ENCODE peak calls at places on chromosomes 1 and 21, in nine cellular contexts. J is astrocyte of the spinal cord, A is neural progenitor cell, B is NCI-H1930, Q is D341Med, Z is suprapubic skin, P is HEK293T, I is C1 segment of cervical spinal cord, N is T-helper 22 cell. X is an unnamed sample.

GRCh38 chr1:109959974-109960744 is 24.4 kb upstream of the AHCYL1 start:
- DNase-seq in P (peak; percentile 53), Z (no peak), J (peak; percentile 80), N (no peak), A (peak; percentile 86), B (peak; percentile 78), I (no peak), Q (no peak), X (no peak)

GRCh38 chr1:202280595-202280994 is 61.1 kb downstream of the UBE2T start:
- DNase-seq in P (no peak), Q (no peak), B (no peak), Z (peak; percentile 50), A (no peak), N (no peak), J (no peak), I (no peak), X (no peak)

GRCh38 chr1:167043752-167044488 is 46.3 kb downstream of the GPA33 start:
- DNase-seq in Z (no peak), I (peak; percentile 36), N (peak; percentile 44), P (peak; percentile 89), Q (no peak), B (peak; percentile 51), A (no peak), J (peak; percentile 68), X (peak; percentile 52)

GRCh38 chr21:8989261-8989882 is 1532.0 kb upstream of the TPTE start:
- DNase-seq in P (no peak), Q (no peak), B (no peak), N (no peak), J (no peak), Z (no peak), I (no peak), A (no peak), X (no peak)

GRCh38 chr1:227891223-227891954 is 56.3 kb downstream of the WNT9A start:
- DNase-seq in Z (peak; percentile 48), B (no peak), J (no peak), N (no peak), I (no peak), A (no peak), P (no peak), Q (peak; percentile 27), X (no peak)

GRCh38 chr1:20584890-20585289 is 4.0 kb upstream of the CDA start:
- DNase-seq in N (no peak), P (no peak), A (no peak), B (no peak), Q (no peak), Z (no peak), J (peak; percentile 37), I (no peak), X (no peak)

GRCh38 chr1:205445653-205445955 is 10.2 kb downstream of the BLACAT1 start:
- DNase-seq in I (no peak), J (no peak), P (no peak), B (no peak), A (no peak), N (no peak), Q (no peak), Z (no peak), X (no peak)

GRCh38 chr1:77489910-77490309 is 192.5 kb downstream of the ZZZ3 start:
- DNase-seq in N (no peak), Q (no peak), A (no peak), B (no peak), Z (no peak), J (peak; percentile 64), P (no peak), I (no peak), X (no peak)

GRCh38 chr1:10242135-10242534 is 31.8 kb downstream of the KIF1B start:
- DNase-seq in Q (no peak), A (no peak), B (no peak), Z (no peak), J (no peak), I (no peak), P (no peak), N (no peak), X (no peak)

GRCh38 chr1:239426821-239427495 is 40.6 kb downstream of the CHRM3 start:
- DNase-seq in Q (no peak), Z (no peak), I (no peak), J (no peak), B (no peak), A (no peak), P (no peak), N (no peak), X (no peak)

GRCh38 chr1:205972491-205973168 is 29.4 kb upstream of the SLC26A9 start:
- DNase-seq in A (peak; percentile 52), N (no peak), I (no peak), P (no peak), Q (no peak), B (no peak), J (no peak), Z (no peak), X (peak; percentile 13)

GRCh38 chr1:96660503-96660902 is 61.1 kb upstream of the PTBP2 start:
- DNase-seq in B (no peak), I (no peak), Z (no peak), A (no peak), P (no peak), N (no peak), Q (no peak), J (peak; percentile 22), X (no peak)

GRCh38 chr1:2372551-2373490 is 18.5 kb downstream of the MORN1 start:
- DNase-seq in P (no peak), Q (no peak), B (no peak), N (no peak), Z (no peak), I (no peak), J (no peak), A (no peak), X (no peak)

GRCh38 chr1:222546548-222547259 is 1.2 kb downstream of the HHIPL2 start:
- DNase-seq in B (no peak), Z (no peak), I (peak; percentile 4), J (peak; percentile 86), Q (no peak), A (peak; percentile 34), P (peak; percentile 42), N (no peak), X (no peak)

GRCh38 chr1:97041011-97041410 is 319.4 kb downstream of the PTBP2 start:
- DNase-seq in Z (no peak), J (peak; percentile 44), I (no peak), B (no peak), N (no peak), A (no peak), Q (no peak), P (no peak), X (no peak)

GRCh38 chr1:11341881-11342552 is 69.0 kb downstream of the UBIAD1 start:
- DNase-seq in N (no peak), Z (no peak), Q (no peak), A (no peak), J (no peak), P (no peak), B (no peak), I (no peak), X (peak; percentile 61)

GRCh38 chr1:10304295-10304694 is 93.9 kb downstream of the KIF1B start:
- DNase-seq in B (no peak), I (no peak), N (no peak), Q (no peak), P (no peak), A (no peak), J (no peak), Z (no peak), X (no peak)

GRCh38 chr1:31937300-31938183 is 626 bp downstream of the PTP4A2 start:
- DNase-seq in I (peak; percentile 91), N (peak; percentile 75), Z (peak; percentile 89), P (peak; percentile 72), B (peak; percentile 11), Q (peak; percentile 78), J (peak; percentile 69), A (peak; percentile 82), X (peak; percentile 32)

GRCh38 chr1:55718758-55719671 is 503.9 kb upstream of the USP24 start:
- DNase-seq in I (no peak), A (no peak), N (no peak), B (no peak), Q (no peak), J (peak; percentile 100), P (no peak), Z (peak; percentile 84), X (no peak)

GRCh38 chr1:53134961-53135734 is 7.3 kb downstream of the SLC1A7 start:
- DNase-seq in Q (peak; percentile 74), N (no peak), I (no peak), B (no peak), A (no peak), Z (peak; percentile 78), J (no peak), P (no peak), X (no peak)

GRCh38 chr1:50978852-50979781 is 9.1 kb downstream of the CDKN2C start:
- DNase-seq in I (no peak), A (peak; percentile 41), Q (peak; percentile 34), J (no peak), N (peak; percentile 4), B (no peak), P (no peak), Z (no peak), X (peak; percentile 46)

GRCh38 chr1:73910466-73910865 is 287.5 kb downstream of the LRRIQ3 start:
- DNase-seq in I (no peak), B (no peak), A (no peak), J (no peak), N (no peak), Q (no peak), Z (no peak), P (no peak), X (no peak)

GRCh38 chr1:232880354-232880753 is 70.1 kb upstream of the NTPCR start:
- DNase-seq in Z (no peak), N (no peak), A (peak; percentile 40), B (no peak), I (no peak), J (peak; percentile 34), P (peak; percentile 73), Q (peak; percentile 70), X (peak; percentile 23)

GRCh38 chr1:219537182-219537581 is 75.7 kb downstream of the ZC3H11B start:
- DNase-seq in I (no peak), A (no peak), J (no peak), B (no peak), N (no peak), P (no peak), Z (no peak), Q (no peak), X (peak; percentile 86)

GRCh38 chr21:38619865-38620513 is 121.7 kb upstream of the ERG start:
- DNase-seq in A (no peak), J (no peak), N (no peak), P (no peak), Q (no peak), Z (no peak), I (no peak), B (no peak), X (no peak)